ENCODE peak calls at places on chromosomes 2 and 18, in four cellular contexts. Z is PC-3, I is MM.1S, H is GM23248. X is an unnamed sample.
A peak's percentile ranks its signal among the peaks of the same experiment; 100 is the strongest.

GRCh38 chr2:195458936-195459335 is 198.1 kb upstream of the SLC39A10 start:
- DNase-seq in H (peak; percentile 32), I (no peak), Z (peak; percentile 30), X (no peak)

GRCh38 chr2:85002534-85002933 is 31.6 kb downstream of the KCMF1 start:
- DNase-seq in Z (no peak), H (no peak), I (no peak), X (no peak)

GRCh38 chr2:150472122-150472899 is 15.2 kb downstream of the RND3 start:
- DNase-seq in H (peak; percentile 93), I (no peak), Z (peak; percentile 48), X (no peak)

GRCh38 chr2:138827426-138828054 is 47.4 kb upstream of the NXPH2 start:
- DNase-seq in I (peak; percentile 67), H (peak; percentile 67), Z (peak; percentile 73), X (peak; percentile 79)

GRCh38 chr2:226063704-226064390 is 664.3 kb downstream of the NYAP2 start:
- DNase-seq in Z (peak; percentile 61), H (peak; percentile 76), I (no peak), X (no peak)

GRCh38 chr18:56327171-56327885 is 311.1 kb downstream of the TXNL1 start:
- DNase-seq in Z (no peak), I (no peak), H (peak; percentile 62), X (no peak)

GRCh38 chr2:138716183-138716582 is 64.0 kb downstream of the NXPH2 start:
- DNase-seq in Z (peak; percentile 43), I (no peak), H (peak; percentile 8), X (peak; percentile 70)

GRCh38 chr18:75229437-75229836 is 18.8 kb downstream of the TSHZ1 start:
- DNase-seq in Z (no peak), I (no peak), H (no peak), X (no peak)

GRCh38 chr2:59000796-59001195 is 759.7 kb upstream of the FANCL start:
- DNase-seq in Z (no peak), H (no peak), I (no peak), X (no peak)

GRCh38 chr2:223314831-223315230 is 262.8 kb downstream of the KCNE4 start:
- DNase-seq in Z (no peak), I (no peak), H (peak; percentile 16), X (no peak)

GRCh38 chr18:75475228-75475627 is 47.7 kb upstream of the SMIM21 start:
- DNase-seq in H (peak; percentile 96), Z (peak; percentile 78), I (no peak), X (no peak)

GRCh38 chr2:36351291-36352023 is 4.1 kb upstream of the CRIM1 start:
- DNase-seq in I (no peak), H (peak; percentile 54), Z (peak; percentile 22), X (no peak)

GRCh38 chr2:36352024-36352398 is 3.6 kb upstream of the CRIM1 start:
- DNase-seq in Z (peak; percentile 77), I (peak; percentile 54), H (peak; percentile 75), X (peak; percentile 75)

GRCh38 chr2:36355157-36355889 is at the start of gene CRIM1:
- DNase-seq in H (peak; percentile 95), Z (peak; percentile 87), I (peak; percentile 69), X (no peak)

GRCh38 chr2:36354816-36355156 is 792 bp upstream of the CRIM1 start:
- DNase-seq in Z (peak; percentile 21), H (no peak), I (no peak), X (no peak)

GRCh38 chr2:36352711-36353110 is 2.9 kb upstream of the CRIM1 start:
- DNase-seq in I (no peak), H (peak; percentile 96), Z (peak; percentile 86), X (no peak)
- H3K9ac ChIP-seq in I (no peak overlapping the region), H (peak overlapping the region; percentile 49), Z (peak overlapping the region; percentile 5), X (no peak overlapping the region)

GRCh38 chr2:128640166-128640846 is 321.6 kb upstream of the HS6ST1 start:
- DNase-seq in Z (no peak), H (peak; percentile 14), I (no peak), X (no peak)

GRCh38 chr2:128640847-128641360 is 322.2 kb upstream of the HS6ST1 start:
- DNase-seq in Z (no peak), I (no peak), H (no peak), X (no peak)

GRCh38 chr2:128641421-128642095 is 322.9 kb upstream of the HS6ST1 start:
- DNase-seq in I (no peak), Z (no peak), H (no peak), X (no peak)

GRCh38 chr2:128638741-128639477 is 320.2 kb upstream of the HS6ST1 start:
- DNase-seq in I (no peak), Z (no peak), H (peak; percentile 70), X (no peak)

GRCh38 chr2:128639693-128640092 is 321.0 kb upstream of the HS6ST1 start:
- DNase-seq in Z (no peak), H (peak; percentile 14), I (no peak), X (peak; percentile 50)
- H3K9me2 ChIP-seq in Z (no peaks in the 10 kb centered on the region), H (no peaks in the 10 kb centered on the region), I (no peaks in the 10 kb centered on the region), X (no peaks in the 10 kb centered on the region)

DNA sequence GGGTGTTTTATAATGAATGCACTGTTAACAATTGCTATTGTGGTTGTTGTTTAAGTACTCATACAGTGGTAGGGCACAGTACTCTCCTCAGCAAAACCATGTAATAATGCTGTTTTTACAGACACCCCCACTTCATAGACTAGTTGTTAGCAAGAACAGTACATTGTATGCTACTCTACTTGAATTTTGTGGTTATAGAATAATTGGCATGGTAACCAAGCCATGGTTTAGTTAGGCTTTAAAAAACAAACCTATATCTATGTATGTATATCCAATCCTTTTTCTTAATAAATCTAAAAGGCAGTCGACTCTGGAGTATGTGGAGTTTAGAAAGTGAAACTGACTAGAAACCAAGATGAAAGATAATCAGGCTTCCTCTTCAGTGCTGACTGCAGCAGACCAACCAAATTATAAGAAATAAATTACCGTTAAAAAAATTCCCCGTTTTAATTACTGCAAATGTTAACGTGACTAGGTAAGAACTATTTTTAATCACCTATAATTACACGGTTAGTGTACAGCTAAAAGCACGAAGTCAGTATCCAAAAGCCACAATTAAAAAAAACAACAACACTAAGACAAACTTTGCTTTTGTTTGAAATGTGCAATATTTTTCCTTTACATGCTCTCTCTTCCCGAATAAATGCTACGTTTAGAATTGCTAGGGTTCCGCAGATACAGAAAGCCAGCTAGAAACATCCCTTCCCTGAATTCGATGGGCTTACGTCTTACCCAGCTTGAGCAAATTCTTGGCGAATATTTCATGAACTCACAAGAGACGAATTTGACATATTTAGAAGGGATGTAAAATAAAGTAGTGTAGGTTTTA is 113.3 kb upstream of the SERTAD2 start:
- DNase-seq in Z (peak; percentile 23), H (peak; percentile 75), I (peak; percentile 78), X (peak; percentile 82)
- H3K9ac ChIP-seq in Z (peak overlapping the region; percentile 80), H (peak overlapping the region; percentile 92), I (peak overlapping the region; percentile 96), X (peak overlapping the region; percentile 87)

GRCh38 chr2:15160602-15161001 is 400.5 kb downstream of the NBAS start:
- DNase-seq in I (no peak), H (no peak), Z (no peak), X (no peak)

GRCh38 chr2:15166878-15167277 is 394.3 kb downstream of the NBAS start:
- DNase-seq in Z (no peak), H (no peak), I (no peak), X (no peak)

GRCh38 chr2:15159751-15160177 is 401.4 kb downstream of the NBAS start:
- DNase-seq in I (peak; percentile 10), H (peak; percentile 63), Z (peak; percentile 75), X (peak; percentile 83)

GRCh38 chr2:15160201-15160600 is 400.9 kb downstream of the NBAS start:
- DNase-seq in Z (no peak), I (no peak), H (no peak), X (no peak)

DNA sequence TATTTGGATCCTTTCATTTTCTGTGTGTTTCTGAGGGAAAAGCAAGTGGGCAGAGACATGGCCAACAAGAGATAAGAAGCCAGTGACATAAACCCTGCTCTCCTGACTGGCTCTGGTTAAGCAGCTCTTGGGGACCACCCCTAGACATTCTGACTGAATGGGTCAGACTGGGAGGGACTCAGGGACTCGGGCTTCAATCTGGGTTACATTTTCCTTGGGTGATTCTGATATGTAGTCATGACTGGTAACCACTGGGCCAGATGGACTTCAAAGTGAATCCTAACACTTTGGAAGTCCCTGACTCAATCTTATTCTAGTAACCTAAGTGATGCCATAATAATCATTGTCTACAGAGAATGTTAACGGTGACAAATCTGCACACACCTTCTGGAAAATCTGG is 397.8 kb downstream of the NBAS start:
- DNase-seq in I (no peak), H (peak; percentile 78), Z (no peak), X (no peak)
- H3K9me2 ChIP-seq in I (no peaks in the 10 kb centered on the region), H (no peaks in the 10 kb centered on the region), Z (no peaks in the 10 kb centered on the region), X (no peaks in the 10 kb centered on the region)

GRCh38 chr2:161428240-161428587 is 12.1 kb downstream of the TBR1 start:
- DNase-seq in Z (no peak), H (no peak), I (no peak), X (no peak)

GRCh38 chr2:161426788-161427412 is 10.8 kb downstream of the TBR1 start:
- DNase-seq in I (no peak), H (peak; percentile 73), Z (no peak), X (no peak)

GRCh38 chr2:161426416-161426787 is 10.3 kb downstream of the TBR1 start:
- DNase-seq in H (no peak), I (no peak), Z (no peak), X (no peak)

GRCh38 chr2:161425966-161426365 is 9.9 kb downstream of the TBR1 start:
- DNase-seq in Z (no peak), H (no peak), I (no peak), X (no peak)

GRCh38 chr2:161427413-161428239 is 11.5 kb downstream of the TBR1 start:
- DNase-seq in Z (no peak), I (no peak), H (peak; percentile 17), X (no peak)
- H3K9ac ChIP-seq in Z (no peak overlapping the region), I (no peak overlapping the region), H (peak overlapping the region; percentile 8), X (no peak overlapping the region)

GRCh38 chr2:128636802-128637147 is 318.1 kb upstream of the HS6ST1 start:
- DNase-seq in H (no peak), I (no peak), Z (no peak), X (no peak)

GRCh38 chr2:128642316-128642715 is 323.6 kb upstream of the HS6ST1 start:
- DNase-seq in H (no peak), Z (no peak), I (no peak), X (no peak)

GRCh38 chr2:128637481-128638155 is 318.9 kb upstream of the HS6ST1 start:
- DNase-seq in Z (no peak), I (no peak), H (peak; percentile 30), X (no peak)

GRCh38 chr2:128635361-128635900 is 316.8 kb upstream of the HS6ST1 start:
- DNase-seq in I (no peak), H (peak; percentile 18), Z (no peak), X (no peak)

DNA sequence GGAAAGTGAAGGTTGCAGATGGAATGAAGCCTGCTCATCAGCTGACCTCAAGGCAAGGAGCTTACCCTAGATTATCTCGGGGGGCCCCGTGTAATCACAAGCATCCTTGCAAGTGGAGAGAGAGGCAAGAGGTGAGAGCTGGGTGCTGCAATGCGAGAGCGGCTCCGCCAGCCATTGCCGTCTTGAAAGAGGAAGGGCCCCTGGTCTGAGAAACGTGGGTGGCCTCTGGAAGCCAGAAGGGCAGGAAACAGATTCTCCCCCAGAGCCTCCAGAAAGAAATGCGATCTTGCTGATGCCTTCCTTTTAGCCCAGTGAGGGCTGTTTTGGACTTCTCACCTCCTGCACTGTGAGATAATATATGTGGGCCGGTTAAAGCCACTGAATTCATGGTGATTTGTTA is 319.6 kb upstream of the HS6ST1 start:
- DNase-seq in I (no peak), Z (no peak), H (no peak), X (no peak)
- H3K9me2 ChIP-seq in I (no peaks in the 10 kb centered on the region), Z (no peaks in the 10 kb centered on the region), H (no peaks in the 10 kb centered on the region), X (no peaks in the 10 kb centered on the region)

GRCh38 chr18:58496937-58497336 is 132.0 kb downstream of the ALPK2 start:
- DNase-seq in Z (peak; percentile 40), I (no peak), H (no peak), X (peak; percentile 55)
- H3K9ac ChIP-seq in Z (no peak overlapping the region), I (no peak overlapping the region), H (no peak overlapping the region), X (no peak overlapping the region)